ENCODE peak calls at places on chromosomes 5 and 9, in nine cellular contexts. One of them, this sample, is unnamed.

GRCh38 chr9:110115341-110115820 is 92.6 kb downstream of the C9orf152 start:
- DNase-seq in neural crest cell: no peak
- DNase-seq in Calu3: no peak
- DNase-seq in left ventricle myocardium inferior: peak
- DNase-seq in B cell: no peak
- DNase-seq in psoas muscle: peak
- DNase-seq in RWPE1: no peak
- DNase-seq in heart right ventricle: peak
- DNase-seq in HCT116: no peak
- DNase-seq in this sample: no peak

GRCh38 chr9:22469928-22470544 is 23.4 kb downstream of the DMRTA1 start:
- DNase-seq in neural crest cell: peak
- DNase-seq in Calu3: peak
- DNase-seq in left ventricle myocardium inferior: no peak
- DNase-seq in B cell: peak
- DNase-seq in psoas muscle: no peak
- DNase-seq in RWPE1: peak
- DNase-seq in heart right ventricle: no peak
- DNase-seq in HCT116: peak
- DNase-seq in this sample: no peak

GRCh38 chr5:139210585-139210984 is 12.4 kb upstream of the SIL1 start:
- DNase-seq in neural crest cell: no peak
- DNase-seq in Calu3: no peak
- DNase-seq in left ventricle myocardium inferior: no peak
- DNase-seq in B cell: no peak
- DNase-seq in psoas muscle: no peak
- DNase-seq in RWPE1: no peak
- DNase-seq in heart right ventricle: no peak
- DNase-seq in HCT116: no peak
- DNase-seq in this sample: no peak

GRCh38 chr5:77208507-77209163 is 1.8 kb upstream of the PDE8B start:
- DNase-seq in neural crest cell: no peak
- DNase-seq in Calu3: no peak
- DNase-seq in left ventricle myocardium inferior: peak
- DNase-seq in B cell: no peak
- DNase-seq in psoas muscle: no peak
- DNase-seq in RWPE1: no peak
- DNase-seq in heart right ventricle: peak
- DNase-seq in HCT116: no peak
- DNase-seq in this sample: no peak

GRCh38 chr9:755454-756381 is 85.8 kb upstream of the DMRT1 start:
- DNase-seq in neural crest cell: no peak
- DNase-seq in Calu3: no peak
- DNase-seq in left ventricle myocardium inferior: no peak
- DNase-seq in B cell: no peak
- DNase-seq in psoas muscle: no peak
- DNase-seq in RWPE1: peak
- DNase-seq in heart right ventricle: no peak
- DNase-seq in HCT116: peak
- DNase-seq in this sample: no peak

GRCh38 chr5:168552146-168552545 is 23.0 kb downstream of the FBLL1 start:
- DNase-seq in neural crest cell: no peak
- DNase-seq in Calu3: no peak
- DNase-seq in left ventricle myocardium inferior: no peak
- DNase-seq in B cell: no peak
- DNase-seq in psoas muscle: no peak
- DNase-seq in RWPE1: no peak
- DNase-seq in heart right ventricle: no peak
- DNase-seq in HCT116: no peak
- DNase-seq in this sample: no peak

GRCh38 chr9:33452828-33453271 is 5.5 kb upstream of the AQP3 start:
- DNase-seq in neural crest cell: peak
- DNase-seq in Calu3: peak
- DNase-seq in left ventricle myocardium inferior: peak
- DNase-seq in B cell: no peak
- DNase-seq in psoas muscle: peak
- DNase-seq in RWPE1: peak
- DNase-seq in heart right ventricle: no peak
- DNase-seq in HCT116: peak
- DNase-seq in this sample: peak

GRCh38 chr5:80346055-80346454 is 26.3 kb downstream of the SPZ1 start:
- DNase-seq in neural crest cell: no peak
- DNase-seq in Calu3: peak
- DNase-seq in left ventricle myocardium inferior: no peak
- DNase-seq in B cell: peak
- DNase-seq in psoas muscle: no peak
- DNase-seq in RWPE1: peak
- DNase-seq in heart right ventricle: no peak
- DNase-seq in HCT116: peak
- DNase-seq in this sample: peak

GRCh38 chr5:9516591-9516990 is 29.3 kb downstream of the SEMA5A start:
- DNase-seq in neural crest cell: no peak
- DNase-seq in Calu3: no peak
- DNase-seq in left ventricle myocardium inferior: no peak
- DNase-seq in B cell: no peak
- DNase-seq in psoas muscle: no peak
- DNase-seq in RWPE1: no peak
- DNase-seq in heart right ventricle: no peak
- DNase-seq in HCT116: no peak
- DNase-seq in this sample: no peak

GRCh38 chr9:38067892-38068615 is 973 bp downstream of the SHB start:
- DNase-seq in neural crest cell: peak
- DNase-seq in Calu3: no peak
- DNase-seq in left ventricle myocardium inferior: no peak
- DNase-seq in B cell: peak
- DNase-seq in psoas muscle: peak
- DNase-seq in RWPE1: no peak
- DNase-seq in heart right ventricle: peak
- DNase-seq in HCT116: no peak
- DNase-seq in this sample: no peak

GRCh38 chr9:752201-752600 is 89.3 kb upstream of the DMRT1 start:
- DNase-seq in neural crest cell: no peak
- DNase-seq in Calu3: no peak
- DNase-seq in left ventricle myocardium inferior: no peak
- DNase-seq in B cell: no peak
- DNase-seq in psoas muscle: no peak
- DNase-seq in RWPE1: peak
- DNase-seq in heart right ventricle: no peak
- DNase-seq in HCT116: no peak
- DNase-seq in this sample: no peak

GRCh38 chr9:5667391-5667790 is 38.5 kb downstream of the RIC1 start:
- DNase-seq in neural crest cell: no peak
- DNase-seq in Calu3: no peak
- DNase-seq in left ventricle myocardium inferior: no peak
- DNase-seq in B cell: no peak
- DNase-seq in psoas muscle: no peak
- DNase-seq in RWPE1: no peak
- DNase-seq in heart right ventricle: no peak
- DNase-seq in HCT116: no peak
- DNase-seq in this sample: no peak

GRCh38 chr5:113056988-113057387 is 80.4 kb downstream of the DCP2 start:
- DNase-seq in neural crest cell: no peak
- DNase-seq in Calu3: no peak
- DNase-seq in left ventricle myocardium inferior: no peak
- DNase-seq in B cell: no peak
- DNase-seq in psoas muscle: no peak
- DNase-seq in RWPE1: no peak
- DNase-seq in heart right ventricle: no peak
- DNase-seq in HCT116: no peak
- DNase-seq in this sample: no peak

GRCh38 chr5:135391869-135392255 is 7.2 kb downstream of the MACROH2A1 start:
- DNase-seq in neural crest cell: no peak
- DNase-seq in Calu3: no peak
- DNase-seq in left ventricle myocardium inferior: no peak
- DNase-seq in B cell: no peak
- DNase-seq in psoas muscle: peak
- DNase-seq in RWPE1: no peak
- DNase-seq in heart right ventricle: no peak
- DNase-seq in HCT116: no peak
- DNase-seq in this sample: no peak

GRCh38 chr5:168656633-168657032 is 77.5 kb upstream of the PANK3 start:
- DNase-seq in neural crest cell: no peak
- DNase-seq in Calu3: peak
- DNase-seq in left ventricle myocardium inferior: no peak
- DNase-seq in B cell: no peak
- DNase-seq in psoas muscle: no peak
- DNase-seq in RWPE1: no peak
- DNase-seq in heart right ventricle: no peak
- DNase-seq in HCT116: no peak
- DNase-seq in this sample: no peak

GRCh38 chr9:111922324-111923013 is 25.9 kb downstream of the UGCG start:
- DNase-seq in neural crest cell: no peak
- DNase-seq in Calu3: no peak
- DNase-seq in left ventricle myocardium inferior: no peak
- DNase-seq in B cell: no peak
- DNase-seq in psoas muscle: no peak
- DNase-seq in RWPE1: no peak
- DNase-seq in heart right ventricle: no peak
- DNase-seq in HCT116: no peak
- DNase-seq in this sample: no peak

GRCh38 chr9:26331223-26331622 is 561.4 kb downstream of the CAAP1 start:
- DNase-seq in neural crest cell: no peak
- DNase-seq in Calu3: no peak
- DNase-seq in left ventricle myocardium inferior: no peak
- DNase-seq in B cell: no peak
- DNase-seq in psoas muscle: no peak
- DNase-seq in RWPE1: no peak
- DNase-seq in heart right ventricle: no peak
- DNase-seq in HCT116: no peak
- DNase-seq in this sample: no peak

GRCh38 chr9:79346350-79347020 is 225.3 kb upstream of the TLE4 start:
- DNase-seq in neural crest cell: no peak
- DNase-seq in Calu3: no peak
- DNase-seq in left ventricle myocardium inferior: no peak
- DNase-seq in B cell: no peak
- DNase-seq in psoas muscle: no peak
- DNase-seq in RWPE1: no peak
- DNase-seq in heart right ventricle: no peak
- DNase-seq in HCT116: no peak
- DNase-seq in this sample: no peak

GRCh38 chr5:167665841-167666375 is 625.5 kb upstream of the WWC1 start:
- DNase-seq in neural crest cell: no peak
- DNase-seq in Calu3: no peak
- DNase-seq in left ventricle myocardium inferior: no peak
- DNase-seq in B cell: no peak
- DNase-seq in psoas muscle: no peak
- DNase-seq in RWPE1: no peak
- DNase-seq in heart right ventricle: no peak
- DNase-seq in HCT116: no peak
- DNase-seq in this sample: no peak

GRCh38 chr9:107105784-107106183 is 177.3 kb upstream of the RAD23B start:
- DNase-seq in neural crest cell: no peak
- DNase-seq in Calu3: no peak
- DNase-seq in left ventricle myocardium inferior: no peak
- DNase-seq in B cell: no peak
- DNase-seq in psoas muscle: no peak
- DNase-seq in RWPE1: no peak
- DNase-seq in heart right ventricle: no peak
- DNase-seq in HCT116: no peak
- DNase-seq in this sample: no peak

GRCh38 chr9:122457787-122458186 is 19.9 kb downstream of the OR1J1 start:
- DNase-seq in neural crest cell: no peak
- DNase-seq in Calu3: no peak
- DNase-seq in left ventricle myocardium inferior: no peak
- DNase-seq in B cell: no peak
- DNase-seq in psoas muscle: no peak
- DNase-seq in RWPE1: no peak
- DNase-seq in heart right ventricle: no peak
- DNase-seq in HCT116: no peak
- DNase-seq in this sample: no peak

GRCh38 chr9:122453677-122454135 is 24.0 kb downstream of the OR1J1 start:
- DNase-seq in neural crest cell: no peak
- DNase-seq in Calu3: no peak
- DNase-seq in left ventricle myocardium inferior: no peak
- DNase-seq in B cell: no peak
- DNase-seq in psoas muscle: no peak
- DNase-seq in RWPE1: no peak
- DNase-seq in heart right ventricle: no peak
- DNase-seq in HCT116: no peak
- DNase-seq in this sample: no peak

DNA sequence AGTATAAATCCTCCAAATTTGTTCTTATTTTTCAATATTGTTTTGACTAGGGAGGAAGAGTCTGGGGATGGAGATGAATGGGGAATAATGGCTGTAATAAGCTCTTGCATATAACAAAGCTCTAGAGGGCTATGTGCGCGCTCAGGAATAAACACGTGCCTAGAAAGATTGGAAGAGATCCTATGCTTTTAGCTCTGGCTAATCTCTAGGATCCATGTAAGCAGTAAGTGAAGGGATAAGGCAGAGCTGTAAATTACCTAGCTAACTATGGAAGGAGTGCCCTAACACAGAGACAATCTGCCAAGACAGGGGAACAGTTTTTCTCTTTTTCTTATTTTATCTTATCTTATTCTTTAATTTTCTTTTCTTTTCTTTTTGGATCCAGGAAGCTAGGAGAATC is 21.6 kb downstream of the OR1J1 start:
- DNase-seq in neural crest cell: no peak
- DNase-seq in Calu3: no peak
- DNase-seq in left ventricle myocardium inferior: no peak
- DNase-seq in B cell: no peak
- DNase-seq in psoas muscle: no peak
- DNase-seq in RWPE1: no peak
- DNase-seq in heart right ventricle: no peak
- DNase-seq in HCT116: no peak
- DNase-seq in this sample: no peak
- TF ChIP-seq CTCF in neural crest cell: no peak
- TF ChIP-seq CTCF in Calu3: no peak
- TF ChIP-seq CTCF in left ventricle myocardium inferior: no peak
- TF ChIP-seq CTCF in B cell: no peak
- TF ChIP-seq CTCF in psoas muscle: no peak
- TF ChIP-seq CTCF in RWPE1: no peak
- TF ChIP-seq CTCF in heart right ventricle: no peak
- TF ChIP-seq CTCF in HCT116: no peak
- TF ChIP-seq CTCF in this sample: no peak

GRCh38 chr5:149580808-149581191 is 498 bp upstream of the ARHGEF37 start:
- DNase-seq in neural crest cell: no peak
- DNase-seq in Calu3: no peak
- DNase-seq in left ventricle myocardium inferior: no peak
- DNase-seq in B cell: no peak
- DNase-seq in psoas muscle: no peak
- DNase-seq in RWPE1: no peak
- DNase-seq in heart right ventricle: no peak
- DNase-seq in HCT116: no peak
- DNase-seq in this sample: no peak
- TF ChIP-seq CTCF in neural crest cell: no peak
- TF ChIP-seq CTCF in Calu3: no peak
- TF ChIP-seq CTCF in left ventricle myocardium inferior: no peak
- TF ChIP-seq CTCF in B cell: no peak
- TF ChIP-seq CTCF in psoas muscle: no peak
- TF ChIP-seq CTCF in RWPE1: no peak
- TF ChIP-seq CTCF in heart right ventricle: no peak
- TF ChIP-seq CTCF in HCT116: no peak
- TF ChIP-seq CTCF in this sample: no peak

GRCh38 chr5:137291031-137291430 is 208.1 kb downstream of the SPOCK1 start:
- DNase-seq in neural crest cell: no peak
- DNase-seq in Calu3: no peak
- DNase-seq in left ventricle myocardium inferior: no peak
- DNase-seq in B cell: no peak
- DNase-seq in psoas muscle: no peak
- DNase-seq in RWPE1: no peak
- DNase-seq in heart right ventricle: no peak
- DNase-seq in HCT116: no peak
- DNase-seq in this sample: no peak
- TF ChIP-seq CTCF in neural crest cell: no peak
- TF ChIP-seq CTCF in Calu3: no peak
- TF ChIP-seq CTCF in left ventricle myocardium inferior: no peak
- TF ChIP-seq CTCF in B cell: no peak
- TF ChIP-seq CTCF in psoas muscle: no peak
- TF ChIP-seq CTCF in RWPE1: no peak
- TF ChIP-seq CTCF in heart right ventricle: no peak
- TF ChIP-seq CTCF in HCT116: no peak
- TF ChIP-seq CTCF in this sample: no peak

GRCh38 chr9:98885575-98886292 is 58.0 kb upstream of the COL15A1 start:
- DNase-seq in neural crest cell: no peak
- DNase-seq in Calu3: no peak
- DNase-seq in left ventricle myocardium inferior: no peak
- DNase-seq in B cell: no peak
- DNase-seq in psoas muscle: no peak
- DNase-seq in RWPE1: no peak
- DNase-seq in heart right ventricle: no peak
- DNase-seq in HCT116: no peak
- DNase-seq in this sample: no peak
- TF ChIP-seq CTCF in neural crest cell: no peak
- TF ChIP-seq CTCF in Calu3: no peak
- TF ChIP-seq CTCF in left ventricle myocardium inferior: no peak
- TF ChIP-seq CTCF in B cell: no peak
- TF ChIP-seq CTCF in psoas muscle: no peak
- TF ChIP-seq CTCF in RWPE1: no peak
- TF ChIP-seq CTCF in heart right ventricle: no peak
- TF ChIP-seq CTCF in HCT116: no peak
- TF ChIP-seq CTCF in this sample: no peak

This sample was measured in GM13977.